ENCODE peak calls at places on chromosomes 16 and 17, in seven cellular contexts. V is transverse colon, B is suprapubic skin, C is upper lobe of left lung, R is H1, Z is sigmoid colon, N is esophagus muscularis mucosa. U is an unnamed sample.

GRCh38 chr17:35372846-35373531 is 432 bp downstream of the SLFN11 start:
- DNase-seq in N (no peak), V (peak), Z (no peak), R (no peak), C (no peak), B (no peak), U (peak)

GRCh38 chr17:37147301-37147812 is 198.6 kb downstream of the AATF start:
- DNase-seq in C (no peak), R (no peak), Z (no peak), N (no peak), B (no peak), V (no peak), U (no peak)

GRCh38 chr16:72956124-72957064 is 91.5 kb downstream of the ZFHX3 start:
- DNase-seq in Z (no peak), N (no peak), C (no peak), V (no peak), R (no peak), B (no peak), U (no peak)

GRCh38 chr16:89574681-89575246 is 794 bp upstream of the CPNE7 start:
- DNase-seq in R (no peak), Z (no peak), V (peak), C (peak), B (no peak), N (no peak), U (peak)

GRCh38 chr16:6969594-6969993 is 363.1 kb upstream of the RBFOX1 start:
- DNase-seq in V (no peak), B (no peak), Z (no peak), C (no peak), R (no peak), N (no peak), U (no peak)

GRCh38 chr17:76405967-76406647 is 21.7 kb downstream of the SPHK1 start:
- DNase-seq in V (peak), R (no peak), C (no peak), N (no peak), B (no peak), Z (no peak), U (peak)

GRCh38 chr16:56269824-56270684 is 78.8 kb downstream of the GNAO1 start:
- DNase-seq in V (peak), N (no peak), Z (peak), R (peak), C (peak), B (no peak), U (no peak)

GRCh38 chr17:65381160-65381559 is 180.3 kb downstream of the AXIN2 start:
- DNase-seq in B (no peak), R (no peak), V (no peak), C (no peak), N (no peak), Z (no peak), U (no peak)

GRCh38 chr16:47139561-47140185 is 4.1 kb downstream of the NETO2 start:
- DNase-seq in R (no peak), C (no peak), B (no peak), N (no peak), V (no peak), Z (no peak), U (no peak)

GRCh38 chr16:57786632-57787518 is 15.4 kb downstream of the KIFC3 start:
- DNase-seq in Z (peak), N (no peak), C (peak), B (peak), R (no peak), V (peak), U (no peak)

GRCh38 chr17:41329279-41329925 is 13.9 kb upstream of the KRTAP17-1 start:
- DNase-seq in C (no peak), Z (no peak), R (peak), B (peak), V (peak), N (no peak), U (peak)

GRCh38 chr16:11076259-11077018 is 132.1 kb downstream of the CLEC16A start:
- DNase-seq in Z (peak), C (no peak), V (no peak), N (no peak), B (no peak), R (no peak), U (no peak)

GRCh38 chr16:7086842-7087616 is 245.6 kb upstream of the RBFOX1 start:
- DNase-seq in R (peak), V (no peak), Z (no peak), C (no peak), B (no peak), N (no peak), U (no peak)

GRCh38 chr17:4074831-4075495 is 67.9 kb downstream of the ZZEF1 start:
- DNase-seq in C (no peak), B (no peak), N (no peak), Z (no peak), V (no peak), R (no peak), U (no peak)

GRCh38 chr17:44279586-44280344 is 11.8 kb upstream of the SLC4A1 start:
- DNase-seq in C (peak), Z (peak), N (no peak), V (peak), B (peak), R (peak), U (peak)

GRCh38 chr16:57242650-57243049 is 2.4 kb upstream of the ARL2BP start:
- DNase-seq in N (no peak), V (no peak), Z (no peak), C (no peak), B (no peak), R (no peak), U (no peak)

GRCh38 chr16:56617212-56618085 is 8.1 kb upstream of the MT1E start:
- DNase-seq in B (no peak), N (no peak), Z (peak), R (no peak), C (peak), V (peak), U (peak)

GRCh38 chr17:20302191-20302917 is 165.0 kb downstream of the LGALS9B start:
- DNase-seq in V (no peak), C (no peak), B (no peak), Z (no peak), N (no peak), R (no peak), U (no peak)

GRCh38 chr17:48637323-48638260 is 11.4 kb upstream of the HOXB9 start:
- DNase-seq in R (no peak), B (no peak), V (no peak), C (no peak), N (no peak), Z (peak), U (no peak)

GRCh38 chr17:31313982-31314787 is at the start of gene EVI2B:
- DNase-seq in C (peak), V (no peak), B (no peak), N (no peak), Z (no peak), R (no peak), U (no peak)

GRCh38 chr17:74241847-74242246 is 28.5 kb downstream of the TTYH2 start:
- DNase-seq in Z (no peak), N (no peak), B (no peak), R (no peak), C (peak), V (no peak), U (no peak)

GRCh38 chr17:74240637-74241036 is 27.3 kb downstream of the TTYH2 start:
- DNase-seq in C (no peak), N (no peak), Z (no peak), B (no peak), V (no peak), R (no peak), U (no peak)

GRCh38 chr17:74239169-74239568 is 25.8 kb downstream of the TTYH2 start:
- DNase-seq in R (no peak), B (no peak), V (peak), Z (peak), C (peak), N (no peak), U (no peak)

GRCh38 chr17:74243013-74243755 is 29.8 kb downstream of the TTYH2 start:
- DNase-seq in V (no peak), R (no peak), N (no peak), B (no peak), Z (no peak), C (peak), U (peak)

DNA sequence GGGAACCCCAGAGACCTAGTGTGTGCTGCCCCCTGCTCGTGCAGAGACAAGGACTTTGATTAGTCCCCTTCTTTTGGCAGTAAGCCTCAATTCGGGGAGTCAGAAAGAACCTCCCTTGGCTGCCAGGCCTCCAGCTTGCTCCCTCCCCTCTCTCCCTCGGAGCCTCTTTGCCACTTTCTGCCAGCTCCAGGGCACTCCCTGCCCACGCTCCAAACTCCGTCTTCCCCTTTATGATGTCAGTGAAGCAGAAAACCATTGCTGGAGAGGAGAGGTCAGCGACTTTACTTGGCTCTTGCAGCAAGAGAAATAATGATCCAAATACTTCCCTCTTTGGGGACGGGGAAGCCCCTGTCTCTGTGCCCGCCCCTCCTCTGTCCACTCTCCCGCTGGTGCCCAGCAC is 28.1 kb downstream of the TTYH2 start:
- DNase-seq in N (no peak), V (no peak), Z (no peak), R (no peak), B (no peak), C (peak), U (no peak)
- TF ChIP-seq EP300 in N (no peak), V (no peak), Z (no peak), R (no peak), B (no peak), C (no peak), U (no peak)

DNA sequence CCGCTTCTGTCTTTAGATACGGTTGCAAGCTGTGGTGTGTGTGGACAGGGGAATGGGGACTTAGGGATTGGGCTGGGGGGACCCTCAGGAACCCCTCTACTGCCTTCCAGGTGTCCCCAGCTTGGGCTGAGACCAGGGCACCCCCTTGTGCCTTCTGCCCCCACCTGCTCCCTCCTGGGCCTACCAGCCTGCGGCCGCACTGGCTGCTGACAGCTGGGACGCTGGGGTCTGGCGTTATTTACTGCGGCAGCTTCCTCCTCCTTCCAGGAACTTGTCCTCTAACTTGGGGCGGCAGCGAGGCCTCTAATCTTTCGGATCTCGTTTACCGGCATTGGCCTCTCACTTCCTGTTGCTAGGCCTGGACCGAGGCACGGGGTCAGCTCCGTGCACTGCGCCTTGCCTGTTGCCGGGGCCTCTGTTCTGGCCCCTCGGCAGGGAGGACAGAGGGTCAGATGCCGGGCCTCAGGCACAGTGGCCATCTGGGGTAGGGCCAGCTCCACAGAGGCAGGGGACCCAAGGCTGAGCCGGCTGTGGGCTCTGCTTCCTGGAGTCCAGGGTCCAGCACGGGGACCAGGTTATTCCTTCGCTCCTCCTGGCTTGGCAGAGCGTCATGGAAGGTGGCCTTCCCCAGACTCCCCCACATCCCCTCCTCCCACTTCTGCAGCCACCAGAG is 31.8 kb downstream of the TMEM235 start:
- DNase-seq in Z (no peak), N (no peak), V (peak), C (peak), B (no peak), R (no peak), U (peak)
- TF ChIP-seq POLR2AphosphoS5 in Z (no peak), N (peak), V (no peak), C (peak), B (no peak), R (no peak), U (no peak)

DNA sequence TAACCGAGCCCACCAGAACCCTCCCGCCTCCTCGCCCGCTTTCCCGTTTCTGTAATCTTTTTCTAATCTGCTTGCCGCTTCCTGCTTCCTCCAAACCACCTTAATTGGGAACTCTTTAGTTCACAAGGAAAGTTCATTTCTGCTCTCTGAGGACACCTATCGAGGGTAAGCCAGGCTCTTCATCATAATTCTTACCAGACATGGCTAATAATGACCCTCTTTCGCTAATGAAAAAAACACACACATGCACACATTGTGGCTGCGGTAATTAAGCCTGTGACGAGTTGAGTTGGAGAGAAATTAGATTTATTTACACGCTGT is 100.7 kb downstream of the ZNF423 start:
- DNase-seq in R (no peak), C (no peak), N (no peak), V (no peak), Z (no peak), B (no peak), U (no peak)
- TF ChIP-seq CTCF in R (peak), C (peak), N (peak), V (peak), Z (no peak), B (peak), U (no peak)

DNA sequence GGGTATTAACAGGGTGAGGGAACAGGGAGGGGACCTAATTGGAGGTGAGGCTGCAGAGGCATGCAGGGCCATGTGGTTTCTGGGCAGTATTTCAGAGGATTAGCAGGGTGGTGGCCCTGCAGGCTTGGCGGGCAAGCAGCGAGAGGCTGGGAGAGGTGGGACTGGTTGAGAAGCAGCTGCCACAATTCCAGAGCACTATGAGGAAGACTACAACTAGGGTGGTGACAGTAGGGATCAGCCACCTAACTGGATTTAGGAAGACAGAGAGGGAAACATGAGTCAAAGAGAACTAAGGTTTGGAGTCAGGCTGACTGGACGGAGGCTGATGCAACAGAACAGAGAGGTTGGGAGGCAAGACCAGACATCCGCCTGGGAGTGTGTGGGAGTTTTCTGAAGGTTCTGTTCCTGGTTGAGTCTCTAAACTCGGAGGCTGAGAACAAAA is 12.3 kb downstream of the ALOXE3 start:
- DNase-seq in B (no peak), R (no peak), N (no peak), C (no peak), V (no peak), Z (no peak), U (no peak)
- TF ChIP-seq EP300 in B (no peak), R (no peak), N (no peak), C (no peak), V (no peak), Z (no peak), U (no peak)

GRCh38 chr17:17810374-17811248 is 26.2 kb downstream of the SREBF1 start:
- DNase-seq in R (no peak), N (no peak), V (no peak), Z (no peak), B (no peak), C (no peak), U (no peak)
- TF ChIP-seq POLR2AphosphoS5 in R (peak), N (no peak), V (no peak), Z (peak), B (no peak), C (no peak), U (no peak)

GRCh38 chr17:63822537-63822936 is 4.7 kb upstream of the PSMC5 start:
- DNase-seq in V (no peak), B (no peak), C (no peak), Z (no peak), N (no peak), R (no peak), U (no peak)
- TF ChIP-seq CTCF in V (no peak), B (no peak), C (no peak), Z (no peak), N (no peak), R (no peak), U (no peak)